ENCODE peak calls at places on chromosomes 2 and 18, in ten cellular contexts. S is fibroblast of mammary gland, W is lower leg skin, I is GM23338, A is stomach, B is IMR-90, P is uterus, V is HFF-Myc, D is retinal pigment epithelial cell, C is cardiac muscle cell. T is an unnamed sample.

GRCh38 chr18:63590966-63591695 is 4.0 kb downstream of the SERPINB13 start:
- DNase-seq in C (no peak), A (no peak), V (no peak), B (no peak), D (no peak), I (no peak), P (no peak), W (no peak), S (no peak), T (no peak)

GRCh38 chr2:669323-669722 is 7.9 kb downstream of the TMEM18 start:
- DNase-seq in S (peak; percentile 68), W (no peak), B (peak; percentile 84), C (peak; percentile 48), I (no peak), V (no peak), P (no peak), A (no peak), D (peak; percentile 8), T (no peak)

GRCh38 chr2:113876503-113877387 is 13.1 kb upstream of the ACTR3 start:
- DNase-seq in D (no peak), A (peak; percentile 89), I (peak; percentile 61), V (no peak), W (no peak), B (no peak), C (peak; percentile 33), P (no peak), S (no peak), T (peak; percentile 88)

GRCh38 chr2:135257383-135258090 is 205.4 kb downstream of the RAB3GAP1 start:
- DNase-seq in P (no peak), I (no peak), W (no peak), D (no peak), V (peak; percentile 41), A (no peak), B (peak; percentile 85), C (no peak), S (peak; percentile 94), T (peak; percentile 88)

GRCh38 chr2:217316743-217317142 is 456.9 kb upstream of the TNP1 start:
- DNase-seq in A (no peak), C (peak; percentile 72), D (no peak), B (peak; percentile 73), S (peak; percentile 39), W (no peak), V (peak; percentile 24), I (no peak), P (no peak), T (no peak)

GRCh38 chr18:57426187-57426586 is 9.0 kb upstream of the ONECUT2 start:
- DNase-seq in C (no peak), P (no peak), B (no peak), V (no peak), I (no peak), A (no peak), W (no peak), S (no peak), D (no peak), T (no peak)

GRCh38 chr2:159615936-159616733 is at the start of gene BAZ2B:
- DNase-seq in D (peak; percentile 54), P (no peak), C (peak; percentile 85), W (peak; percentile 37), B (peak; percentile 88), S (peak; percentile 85), I (peak; percentile 75), A (peak; percentile 63), V (no peak), T (peak; percentile 82)

GRCh38 chr2:204144487-204144886 is 207.9 kb downstream of the ICOS start:
- DNase-seq in D (no peak), I (no peak), W (no peak), A (no peak), S (no peak), B (no peak), V (no peak), C (no peak), P (no peak), T (no peak)

GRCh38 chr18:21664069-21664468 is 40.5 kb downstream of the ABHD3 start:
- DNase-seq in P (no peak), I (no peak), A (no peak), D (no peak), C (no peak), B (no peak), W (no peak), S (no peak), V (no peak), T (no peak)

DNA sequence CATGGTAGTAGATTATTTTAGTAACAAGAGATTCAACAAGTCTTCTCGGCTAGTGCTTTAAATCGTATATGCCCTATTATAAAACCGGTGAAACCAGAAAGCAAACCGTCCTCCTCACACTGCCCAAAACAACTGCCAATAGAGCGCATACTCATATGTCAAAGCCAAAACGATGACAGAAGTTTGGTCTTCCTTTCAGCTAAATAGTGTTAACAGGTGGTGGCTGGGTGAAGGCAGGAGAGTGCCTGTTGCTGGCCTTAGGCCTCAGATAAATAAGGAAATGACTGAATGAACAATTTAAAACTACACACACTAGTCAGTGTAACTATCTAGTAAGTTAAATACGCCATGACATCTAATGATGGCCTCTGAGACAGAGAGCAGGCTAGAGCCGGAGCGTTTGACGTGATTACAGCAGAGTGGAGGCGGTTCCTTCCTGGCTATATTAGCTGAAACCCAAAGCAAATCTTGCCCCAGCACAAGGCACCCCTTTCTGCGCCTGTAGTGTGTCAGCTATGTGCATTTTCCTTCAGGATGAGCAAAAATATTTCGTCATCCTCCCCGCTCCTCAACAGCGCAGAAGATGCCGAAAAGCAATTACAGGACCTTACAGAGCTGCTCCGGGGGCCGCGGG is 1.6 kb downstream of the LONRF2 start:
- DNase-seq in V (no peak), I (no peak), S (peak; percentile 26), B (no peak), C (peak; percentile 2), W (no peak), D (no peak), P (no peak), A (no peak), T (no peak)
- H3K4me3 ChIP-seq in V (peak overlapping the region; percentile 45), I (peak overlapping the region; percentile 54), S (no peak overlapping the region), B (no peak overlapping the region), C (peak overlapping the region; percentile 69), W (peak overlapping the region; percentile 15), D (peak overlapping the region; percentile 32), P (peak overlapping the region; percentile 40), A (peak overlapping the region; percentile 60), T (no peak overlapping the region)

GRCh38 chr2:7133521-7133920 is 216.3 kb downstream of the RNF144A start:
- DNase-seq in I (peak; percentile 41), V (no peak), S (no peak), W (no peak), A (no peak), P (no peak), C (no peak), B (no peak), D (no peak), T (no peak)
- TF ChIP-seq CTCF in I (peak; percentile 23), V (peak; percentile 28), S (no peak), W (no peak), A (no peak), P (no peak), C (peak; percentile 2), B (no peak), D (peak; percentile 45), T (no peak)

GRCh38 chr18:49561127-49561376 is 805 bp upstream of the LIPG start:
- DNase-seq in W (no peak), C (no peak), V (no peak), D (no peak), B (no peak), A (no peak), S (peak; percentile 11), I (no peak), P (no peak), T (no peak)

GRCh38 chr18:49561377-49562193 is at the start of gene LIPG:
- DNase-seq in B (peak; percentile 50), S (peak; percentile 74), P (no peak), A (peak; percentile 61), I (peak; percentile 94), W (peak; percentile 22), C (peak; percentile 82), D (peak; percentile 89), V (peak; percentile 71), T (peak; percentile 97)

GRCh38 chr18:49563701-49564100 is 1.8 kb downstream of the LIPG start:
- DNase-seq in V (no peak), A (no peak), C (no peak), I (no peak), B (no peak), D (no peak), S (no peak), W (no peak), P (no peak), T (no peak)

GRCh38 chr18:49563130-49563540 is 1.3 kb downstream of the LIPG start:
- DNase-seq in B (no peak), V (no peak), C (peak; percentile 21), A (no peak), I (no peak), S (peak; percentile 26), W (no peak), D (no peak), P (no peak), T (peak; percentile 93)

GRCh38 chr18:49562481-49563129 is 748 bp downstream of the LIPG start:
- DNase-seq in W (no peak), S (peak; percentile 16), D (no peak), V (no peak), A (no peak), C (peak; percentile 32), B (no peak), P (no peak), I (peak; percentile 50), T (peak; percentile 62)
- H3K4me3 ChIP-seq in W (no peak overlapping the region), S (peak overlapping the region; percentile 55), D (peak overlapping the region; percentile 68), V (peak overlapping the region; percentile 53), A (peak overlapping the region; percentile 52), C (peak overlapping the region; percentile 30), B (no peak overlapping the region), P (no peak overlapping the region), I (peak overlapping the region; percentile 85), T (peak overlapping the region; percentile 49)

GRCh38 chr2:12433641-12433990 is 283.1 kb upstream of the TRIB2 start:
- DNase-seq in W (no peak), P (no peak), A (peak; percentile 31), C (no peak), I (peak; percentile 12), B (no peak), D (no peak), S (no peak), V (no peak), T (peak; percentile 21)
- TF ChIP-seq CTCF in W (no peak), P (no peak), A (no peak), C (no peak), I (peak; percentile 60), B (no peak), D (no peak), S (no peak), V (no peak), T (no peak)

DNA sequence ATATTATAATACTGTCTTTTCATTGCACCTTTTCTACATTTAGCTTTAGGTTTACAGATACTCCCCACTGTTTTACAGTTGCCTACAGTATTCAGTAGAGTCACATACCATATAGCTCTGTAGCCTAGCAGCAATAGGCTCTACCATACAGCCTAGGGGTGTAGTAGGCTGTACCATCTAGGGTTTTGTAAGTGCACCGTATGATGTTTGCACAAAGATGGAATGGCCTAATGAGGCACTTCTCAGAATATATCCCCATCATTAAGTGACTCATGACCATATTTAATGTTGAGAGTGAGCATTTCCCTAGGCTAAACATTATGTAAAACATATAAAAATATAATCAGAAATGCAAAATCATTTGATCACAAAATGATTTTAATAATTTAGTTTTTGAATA is 511.3 kb upstream of the RAB12 start:
- DNase-seq in B (no peak), A (no peak), I (no peak), S (no peak), P (no peak), V (no peak), C (no peak), D (no peak), W (no peak), T (no peak)
- H3K4me3 ChIP-seq in B (no peak overlapping the region), A (no peak overlapping the region), I (no peak overlapping the region), S (no peak overlapping the region), P (no peak overlapping the region), V (no peak overlapping the region), C (no peak overlapping the region), D (no peak overlapping the region), W (no peak overlapping the region), T (no peak overlapping the region)